ENCODE peak calls at places on chromosomes 16 and 17, in eight cellular contexts. M is upper lobe of left lung, A is prostate gland, G is stomach, V is HCT116, Y is K562, R is sigmoid colon, U is GM12878. W is an unnamed sample.

GRCh38 chr17:32007463-32008298 is 498 bp downstream of the LRRC37B start:
- DNase-seq in R (no peak), U (no peak), Y (peak; percentile 64), G (no peak), A (peak; percentile 29), V (no peak), M (no peak), W (peak; percentile 28)

GRCh38 chr16:67666538-67667433 is at the start of the genes C16orf86 and ENKD1:
- DNase-seq in M (peak; percentile 96), V (peak; percentile 32), Y (peak; percentile 94), G (peak; percentile 88), A (peak; percentile 75), U (no peak), R (peak; percentile 92), W (peak; percentile 88)

GRCh38 chr16:83958137-83958810 is 5.2 kb downstream of the OSGIN1 start:
- DNase-seq in R (no peak), Y (no peak), A (no peak), G (no peak), V (no peak), U (no peak), M (no peak), W (no peak)

GRCh38 chr16:30948087-30948955 is 547 bp upstream of the ORAI3 start:
- DNase-seq in G (peak; percentile 80), V (peak; percentile 92), A (peak; percentile 90), U (no peak), M (peak; percentile 92), R (peak; percentile 97), Y (peak; percentile 65), W (peak; percentile 81)

GRCh38 chr16:69260019-69260418 is 51.1 kb upstream of the VPS4A start:
- DNase-seq in M (no peak), R (no peak), V (no peak), G (no peak), U (no peak), A (no peak), Y (no peak), W (no peak)

GRCh38 chr17:7897773-7898172 is 9.2 kb downstream of the CHD3 start:
- DNase-seq in G (no peak), A (no peak), U (no peak), V (no peak), Y (peak; percentile 33), M (no peak), R (no peak), W (peak; percentile 27)

GRCh38 chr17:751269-752001 is 629 bp downstream of the GEMIN4 start:
- DNase-seq in G (peak; percentile 37), Y (peak; percentile 23), A (no peak), R (peak; percentile 72), M (no peak), V (no peak), U (no peak), W (peak; percentile 49)

GRCh38 chr17:17849863-17850373 is 13.1 kb upstream of the SREBF1 start:
- DNase-seq in Y (peak; percentile 80), M (no peak), A (no peak), R (no peak), U (peak; percentile 32), G (peak; percentile 44), V (no peak), W (peak; percentile 55)

GRCh38 chr17:16100737-16101400 is 101.2 kb downstream of the TTC19 start:
- DNase-seq in U (no peak), R (no peak), G (peak; percentile 29), M (no peak), Y (no peak), A (no peak), V (no peak), W (no peak)

GRCh38 chr17:42276609-42277341 is 584 bp upstream of the STAT5B start:
- DNase-seq in A (no peak), G (peak; percentile 74), R (peak; percentile 92), M (no peak), U (no peak), Y (peak; percentile 79), V (no peak), W (peak; percentile 75)

GRCh38 chr17:40448213-40448638 is 5.0 kb downstream of the IGFBP4 start:
- DNase-seq in M (no peak), R (peak; percentile 82), U (no peak), G (no peak), V (no peak), A (no peak), Y (no peak), W (peak; percentile 54)

GRCh38 chr17:40447148-40447644 is 3.9 kb downstream of the IGFBP4 start:
- DNase-seq in V (no peak), A (no peak), G (no peak), U (no peak), M (no peak), R (peak; percentile 74), Y (no peak), W (no peak)

GRCh38 chr17:40443988-40444899 is 994 bp downstream of the IGFBP4 start:
- DNase-seq in U (no peak), A (no peak), G (no peak), V (no peak), Y (no peak), R (no peak), M (no peak), W (peak; percentile 27)

GRCh38 chr17:40443196-40443987 is at the start of gene IGFBP4:
- DNase-seq in A (peak; percentile 67), M (peak; percentile 96), G (peak; percentile 77), Y (peak; percentile 85), U (no peak), V (no peak), R (peak; percentile 94), W (peak; percentile 84)

GRCh38 chr17:40445769-40446468 is 2.7 kb downstream of the IGFBP4 start:
- DNase-seq in M (no peak), V (no peak), R (no peak), A (no peak), Y (no peak), U (no peak), G (no peak), W (no peak)
- H3K4me1 ChIP-seq in M (peaks cover 76% of the 10 kb centered on the region), V (no peaks in the 10 kb centered on the region), R (no peaks in the 10 kb centered on the region), A (peaks cover 9% of the 10 kb centered on the region), Y (peaks cover 32% of the 10 kb centered on the region), U (peaks cover 19% of the 10 kb centered on the region), G (peaks cover 83% of the 10 kb centered on the region), W (peaks cover 69% of the 10 kb centered on the region)

DNA sequence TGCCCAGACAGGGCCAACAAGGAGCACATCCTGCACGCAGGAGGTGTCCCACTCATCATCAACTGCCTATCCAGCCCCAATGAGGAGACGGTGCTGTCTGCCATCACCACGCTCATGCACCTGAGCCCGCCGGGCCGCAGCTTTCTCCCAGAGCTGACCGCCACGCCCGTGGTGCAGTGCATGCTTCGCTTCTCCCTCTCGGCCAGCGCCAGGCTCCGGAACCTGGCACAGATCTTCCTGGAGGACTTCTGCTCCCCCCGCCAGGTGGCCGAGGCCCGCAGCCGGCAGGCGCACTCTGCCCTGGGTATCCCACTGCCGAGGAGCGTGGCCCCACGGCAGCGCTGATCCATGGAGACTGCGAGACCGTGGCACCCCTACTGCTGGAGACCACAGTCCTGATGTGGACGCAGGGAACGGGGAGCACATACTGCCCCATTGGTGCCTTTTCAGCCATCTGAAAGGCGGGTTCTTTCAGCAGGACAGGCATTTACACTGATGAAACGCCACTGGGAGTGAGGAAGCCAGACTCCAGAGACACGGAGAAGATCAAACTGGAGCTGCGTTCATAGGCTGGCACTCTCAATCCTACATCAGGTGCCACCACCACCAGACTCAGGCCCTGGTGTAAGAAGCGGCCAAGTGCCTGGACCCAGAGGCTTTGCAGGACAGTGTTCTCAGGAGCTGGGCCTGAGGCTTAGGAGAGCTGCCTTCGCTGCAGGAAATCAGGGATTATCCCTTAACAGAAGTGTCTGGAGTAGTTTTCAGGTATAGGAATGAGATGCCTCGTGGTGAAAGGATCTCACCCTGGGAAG is 2.6 kb downstream of the NT5C start:
- DNase-seq in M (peak; percentile 73), A (no peak), V (no peak), R (no peak), U (no peak), Y (no peak), G (no peak), W (no peak)
- TF ChIP-seq POLR2AphosphoS5 in M (no peak), A (no peak), V (no peak), R (no peak), U (peak; percentile 17), Y (peak; percentile 23), G (no peak), W (no peak)

DNA sequence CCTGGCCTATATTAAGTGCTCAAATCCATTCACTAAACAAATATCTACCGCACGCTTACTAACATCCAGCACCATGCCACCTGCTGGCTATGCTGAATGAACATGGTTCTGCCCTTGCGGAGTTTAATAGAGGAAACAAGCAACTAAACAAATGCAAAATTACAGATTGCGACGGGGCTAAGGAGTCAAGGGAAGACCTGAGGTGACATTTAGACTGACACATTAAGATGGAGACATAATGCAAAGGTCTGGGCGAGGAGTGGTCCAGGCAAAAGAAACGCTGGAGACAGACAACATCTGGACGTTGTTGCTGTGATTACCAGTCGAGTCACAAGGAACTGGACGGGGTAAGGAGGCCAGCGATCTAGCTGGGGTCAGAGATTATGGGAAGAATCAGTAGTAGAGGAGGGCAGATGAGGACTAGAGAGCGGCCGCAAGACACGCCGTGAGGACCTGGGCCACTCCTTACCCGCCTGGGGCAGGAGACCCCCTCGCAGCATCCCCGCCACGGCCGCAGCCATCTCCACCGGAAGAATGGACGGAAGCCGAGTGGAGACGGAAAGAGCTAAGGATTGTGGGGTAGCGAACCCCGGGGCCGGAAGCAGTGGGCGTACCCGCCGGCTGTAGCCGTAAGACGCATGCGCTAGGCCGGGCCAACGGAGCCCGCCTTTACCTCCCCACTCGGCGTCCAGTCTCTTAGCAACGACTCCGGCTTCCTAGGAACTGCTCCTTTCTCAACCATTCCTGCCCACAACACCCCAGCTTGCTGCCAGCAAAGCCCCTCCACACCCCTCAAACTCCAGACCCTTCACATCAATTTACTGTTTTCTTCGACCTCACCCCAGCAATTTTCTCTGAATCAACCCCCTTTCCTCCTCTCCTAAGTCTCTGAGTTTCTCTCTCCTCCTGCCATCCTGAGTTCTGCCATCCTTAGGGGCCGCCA is at the start of the genes LRRC46 and MRPL10:
- DNase-seq in A (peak; percentile 91), U (peak; percentile 66), Y (peak; percentile 99), R (peak; percentile 97), M (peak; percentile 96), V (peak; percentile 86), G (peak; percentile 95), W (peak; percentile 95)
- TF ChIP-seq POLR2A in A (peak; percentile 59), U (peak; percentile 99), Y (peak; percentile 97), R (peak; percentile 72), M (peak; percentile 70), V (peak; percentile 96), G (peak; percentile 77), W (peak; percentile 90)

DNA sequence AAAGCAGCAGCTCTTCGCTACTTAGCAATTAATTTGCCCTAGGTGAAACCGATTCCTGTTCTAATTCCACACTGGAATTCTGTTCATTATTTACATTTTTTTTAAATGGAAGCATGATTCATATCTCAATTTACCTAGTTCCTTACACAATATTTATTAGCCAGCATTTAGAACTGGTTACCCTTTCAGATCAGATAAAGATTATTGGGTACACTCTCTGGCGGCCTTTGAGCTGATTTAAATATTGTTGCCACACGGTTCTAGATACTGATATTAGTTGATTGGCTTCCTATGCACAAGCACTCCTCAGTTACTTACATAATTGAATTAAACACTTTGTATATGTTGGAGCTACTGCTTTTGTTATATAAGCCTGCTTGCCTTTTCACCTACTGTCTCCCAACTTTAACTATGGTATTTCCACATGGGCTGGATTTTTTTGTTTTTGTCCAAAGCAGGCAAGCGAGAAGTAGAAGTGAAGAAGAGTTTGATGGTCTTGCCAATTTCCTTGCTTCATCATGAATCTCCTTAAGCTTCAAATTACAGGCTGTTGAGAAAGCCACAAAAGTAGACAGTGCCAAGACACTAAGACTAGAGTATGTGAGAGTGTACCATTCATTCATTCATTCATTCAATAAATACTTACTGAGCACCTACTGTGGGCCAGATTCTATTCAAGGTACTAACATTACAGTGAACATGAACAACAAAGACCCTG is 3.9 kb upstream of the ALDH3A2 start:
- DNase-seq in A (no peak), V (no peak), U (no peak), M (no peak), G (no peak), R (no peak), Y (no peak), W (no peak)
- H3K4me1 ChIP-seq in A (peaks cover 15% of the 10 kb centered on the region), V (peaks cover 53% of the 10 kb centered on the region), U (peaks cover 8% of the 10 kb centered on the region), M (peaks cover 19% of the 10 kb centered on the region), G (peaks cover 37% of the 10 kb centered on the region), R (no peaks in the 10 kb centered on the region), Y (peaks cover 13% of the 10 kb centered on the region), W (peaks cover 7% of the 10 kb centered on the region)

W was measured in transverse colon.